ENCODE peak calls at places on chromosome 21, in eight cellular contexts. C is GM23338, T is K562, V is H1, L is HepG2, Q is HCT116, F is GM12878, D is SK-N-MC. N is an unnamed sample.
A peak's percentile ranks its signal among the peaks of the same experiment; 100 is the strongest.

GRCh38 chr21:34885636-34886553 is 163.2 kb downstream of the RUNX1 start:
- DNase-seq in C (peak; percentile 61), T (no peak), V (no peak), L (peak; percentile 55), Q (no peak), F (no peak), D (no peak), N (peak; percentile 63)

GRCh38 chr21:34166468-34166867 is 93.1 kb downstream of the MRPS6 start:
- DNase-seq in C (peak; percentile 42), T (no peak), V (no peak), L (no peak), Q (no peak), F (no peak), D (no peak), N (no peak)

GRCh38 chr21:35697321-35697808 is 363.0 kb downstream of the SETD4 start:
- DNase-seq in C (no peak), T (no peak), V (no peak), L (no peak), Q (no peak), F (no peak), D (no peak), N (no peak)

GRCh38 chr21:18430341-18430740 is 26.8 kb upstream of the TMPRSS15 start:
- DNase-seq in C (no peak), T (no peak), V (no peak), L (no peak), Q (no peak), F (no peak), D (no peak), N (no peak)

GRCh38 chr21:14876464-14876863 is 188.3 kb downstream of the NRIP1 start:
- DNase-seq in C (no peak), T (no peak), V (no peak), L (no peak), Q (no peak), F (no peak), D (no peak), N (no peak)

GRCh38 chr21:37130971-37131370 is 57.9 kb downstream of the TTC3 start:
- DNase-seq in C (no peak), T (no peak), V (no peak), L (no peak), Q (no peak), F (no peak), D (no peak), N (no peak)

GRCh38 chr21:29033301-29033700 is 8.8 kb downstream of the USP16 start:
- DNase-seq in C (no peak), T (no peak), V (no peak), L (no peak), Q (no peak), F (no peak), D (no peak), N (no peak)

GRCh38 chr21:27001526-27001925 is 34.6 kb upstream of the ADAMTS5 start:
- DNase-seq in C (no peak), T (no peak), V (no peak), L (no peak), Q (no peak), F (no peak), D (no peak), N (no peak)

GRCh38 chr21:34942911-34943310 is 106.2 kb downstream of the RUNX1 start:
- DNase-seq in C (no peak), T (no peak), V (no peak), L (no peak), Q (no peak), F (no peak), D (no peak), N (no peak)

GRCh38 chr21:44930543-44930981 is 9.3 kb upstream of the SLX9 start:
- DNase-seq in C (no peak), T (no peak), V (no peak), L (no peak), Q (no peak), F (no peak), D (no peak), N (no peak)

GRCh38 chr21:39575778-39576177 is 37.0 kb upstream of the B3GALT5 start:
- DNase-seq in C (no peak), T (no peak), V (no peak), L (no peak), Q (no peak), F (no peak), D (no peak), N (peak; percentile 3)

GRCh38 chr21:44566403-44566802 is 7.1 kb upstream of the KRTAP10-4 start:
- DNase-seq in C (no peak), T (no peak), V (no peak), L (no peak), Q (no peak), F (no peak), D (no peak), N (no peak)

DNA sequence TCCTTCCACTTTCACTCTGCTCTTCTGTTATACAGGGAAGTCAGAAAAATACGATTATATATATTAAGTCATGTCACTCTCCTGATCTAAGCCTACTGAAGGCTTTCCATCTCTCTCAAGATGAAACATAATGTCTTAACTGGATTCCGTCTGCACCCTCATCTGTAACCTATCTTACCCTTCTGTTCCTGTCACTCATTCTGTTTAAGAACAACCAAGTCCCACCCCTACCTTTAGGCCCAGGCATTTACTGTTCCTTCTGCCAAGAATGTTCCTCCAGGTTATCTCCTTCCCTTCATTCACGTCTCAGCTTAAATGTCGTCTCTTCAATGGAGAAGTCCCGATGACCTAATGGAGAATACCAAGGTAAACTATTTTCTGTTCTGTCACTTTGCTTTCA is 1802.4 kb downstream of the MRPL39 start:
- DNase-seq in C (no peak), T (no peak), V (no peak), L (no peak), Q (no peak), F (no peak), D (no peak), N (no peak)
- TF ChIP-seq POLR2AphosphoS5 in C (no peak), T (no peak), V (no peak), L (no peak), Q (no peak), F (no peak), D (no peak), N (no peak)

GRCh38 chr21:46598563-46599250 is 6.2 kb downstream of the S100B start:
- DNase-seq in C (no peak), T (no peak), V (no peak), L (no peak), Q (no peak), F (no peak), D (no peak), N (no peak)

GRCh38 chr21:46600978-46601377 is 3.9 kb downstream of the S100B start:
- DNase-seq in C (no peak), T (no peak), V (no peak), L (no peak), Q (no peak), F (no peak), D (no peak), N (no peak)

GRCh38 chr21:46599251-46599572 is 5.7 kb downstream of the S100B start:
- DNase-seq in C (peak; percentile 22), T (peak; percentile 47), V (no peak), L (peak; percentile 94), Q (no peak), F (no peak), D (no peak), N (peak; percentile 95)

GRCh38 chr21:46597896-46598343 is 7.0 kb downstream of the S100B start:
- DNase-seq in C (no peak), T (peak; percentile 55), V (no peak), L (no peak), Q (no peak), F (no peak), D (no peak), N (no peak)

GRCh38 chr21:46600305-46600704 is 4.6 kb downstream of the S100B start:
- DNase-seq in C (no peak), T (no peak), V (no peak), L (no peak), Q (no peak), F (no peak), D (no peak), N (no peak)
- TF ChIP-seq EZH2 in C (no peak), T (no peak), V (no peak), L (no peak), Q (no peak), F (no peak), D (no peak), N (no peak)

DNA sequence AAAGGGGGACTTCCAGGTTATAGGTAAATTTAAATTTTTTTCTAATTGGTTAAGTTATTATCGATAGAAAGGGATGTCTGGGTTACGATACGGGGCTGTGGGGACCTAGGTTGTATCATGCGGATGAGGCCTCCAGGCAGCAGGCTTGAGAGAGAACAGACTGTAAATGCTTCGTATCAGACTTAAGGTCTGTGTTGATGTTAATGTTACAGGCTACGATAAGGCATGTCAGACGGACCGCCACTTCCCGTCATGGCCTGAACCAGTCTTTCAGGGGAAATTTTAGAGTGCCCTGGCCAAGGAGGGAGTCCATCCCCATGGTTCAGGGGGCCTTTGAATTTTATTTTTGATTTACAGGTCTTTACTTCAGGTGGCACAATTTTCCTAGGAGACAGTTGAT is 16.7 kb downstream of the ABCG1 start:
- DNase-seq in C (no peak), T (no peak), V (no peak), L (no peak), Q (no peak), F (no peak), D (no peak), N (peak; percentile 19)
- TF ChIP-seq POLR2AphosphoS5 in C (no peak), T (no peak), V (no peak), L (no peak), Q (no peak), F (no peak), D (no peak), N (no peak)

DNA sequence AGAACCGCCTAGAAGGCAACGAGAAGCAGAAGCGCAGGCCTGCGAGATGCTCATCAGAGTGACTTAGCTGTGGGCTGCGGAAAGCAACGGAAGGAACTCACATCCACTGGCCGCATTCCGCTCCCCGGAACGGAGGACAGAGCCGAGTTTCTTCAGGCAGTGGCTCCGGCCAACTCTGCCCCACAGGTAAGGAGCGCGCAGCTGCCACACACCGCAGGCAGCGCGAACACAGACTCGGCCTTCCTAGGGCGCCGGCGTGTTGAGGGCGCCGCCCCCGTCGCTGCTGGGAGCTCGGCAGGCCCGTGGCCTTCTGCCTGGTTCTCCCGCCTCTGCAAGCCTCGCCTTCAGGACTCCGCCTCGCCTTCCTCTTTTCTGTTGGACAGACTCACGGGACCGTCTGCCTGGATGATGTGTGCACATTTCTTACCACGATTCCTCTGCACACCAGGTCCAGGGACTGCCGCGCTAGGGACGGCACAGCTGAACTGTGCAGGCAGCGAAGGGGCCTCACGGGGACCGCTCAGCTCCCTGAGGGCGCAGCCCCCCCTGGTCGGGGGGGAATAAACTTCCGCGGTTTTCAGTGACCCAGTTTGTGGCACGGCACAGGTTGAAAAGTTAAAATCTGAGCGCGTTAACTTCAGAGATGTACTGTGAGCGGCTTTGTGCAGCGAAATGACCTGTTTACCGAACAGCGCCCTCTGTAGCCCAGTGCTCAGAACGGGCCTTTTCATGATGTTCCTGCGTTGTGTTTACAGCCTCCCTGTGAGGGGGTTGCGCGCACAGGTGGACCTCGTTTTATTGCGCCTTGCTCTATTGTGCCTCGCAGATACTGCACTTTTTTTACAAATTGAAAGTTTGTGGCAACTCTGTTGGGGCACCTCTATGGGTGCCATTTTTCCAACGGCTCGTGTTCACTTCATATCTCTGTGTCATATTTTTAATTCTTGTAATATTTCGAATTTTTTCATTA is 15.8 kb downstream of the TCP10L start:
- DNase-seq in C (peak; percentile 96), T (peak; percentile 83), V (peak; percentile 50), L (peak; percentile 77), Q (peak; percentile 62), F (peak; percentile 13), D (peak; percentile 40), N (peak; percentile 87)
- TF ChIP-seq EZH2 in C (no peak), T (no peak), V (no peak), L (no peak), Q (no peak), F (no peak), D (no peak), N (no peak)